ENCODE peak calls at places on chromosome 1, in ten cellular contexts. R is head of caudate nucleus; A is central memory CD4-positive, alpha-beta T cell; M is NCI-H1105; K is AG04450; X is right lobe of liver; I is heart left ventricle; E is stimulated activated CD4-positive, alpha-beta T cell treated with anti-CD3 and anti-CD28 coated beads, Interleukin-1b, Interleukin-23, amount 100 ng/mL, for 24 hours; L is DMS53; V is skeletal muscle cell. C is an unnamed sample.

GRCh38 chr1:31523769-31524168 is 52.5 kb upstream of the TINAGL1 start:
- DNase-seq in R (no peak), A (no peak), M (no peak), K (no peak), X (peak), I (no peak), E (no peak), L (peak), V (no peak), C (no peak)

GRCh38 chr1:241647658-241648057 is 4.4 kb upstream of the WDR64 start:
- DNase-seq in R (no peak), A (no peak), M (no peak), K (no peak), X (no peak), I (no peak), E (no peak), L (no peak), V (no peak), C (peak)

GRCh38 chr1:171739646-171740045 is 2.2 kb downstream of the VAMP4 start:
- DNase-seq in R (no peak), A (no peak), M (no peak), K (no peak), X (no peak), I (no peak), E (no peak), L (peak), V (no peak), C (no peak)

GRCh38 chr1:181504294-181505115 is 21.2 kb downstream of the CACNA1E start:
- DNase-seq in R (no peak), A (no peak), M (peak), K (no peak), X (no peak), I (no peak), E (no peak), L (peak), V (no peak), C (no peak)

GRCh38 chr1:232627645-232628334 is 2.1 kb downstream of the SIPA1L2 start:
- DNase-seq in R (no peak), A (peak), M (peak), K (no peak), X (no peak), I (no peak), E (no peak), L (peak), V (no peak), C (no peak)

GRCh38 chr1:232108598-232108997 is 482.0 kb downstream of the DISC1 start:
- DNase-seq in R (no peak), A (no peak), M (no peak), K (no peak), X (no peak), I (no peak), E (no peak), L (no peak), V (no peak), C (no peak)

GRCh38 chr1:210489491-210489890 is 160.8 kb downstream of the HHAT start:
- DNase-seq in R (no peak), A (no peak), M (no peak), K (peak), X (no peak), I (no peak), E (no peak), L (peak), V (no peak), C (no peak)

GRCh38 chr1:223887724-223888428 is 42.1 kb upstream of the TP53BP2 start:
- DNase-seq in R (no peak), A (no peak), M (no peak), K (peak), X (no peak), I (no peak), E (no peak), L (peak), V (peak), C (peak)